ENCODE peak calls at places on chromosomes 13 and 19, in five cellular contexts. Z is amniotic stem cell, D is nephron progenitor cell, L is GM04504, E is ACHN. S is an unnamed sample.

GRCh38 chr19:48624067-48624594 is 4.8 kb downstream of the SPHK2 start:
- DNase-seq in Z (peak; percentile 97), D (peak; percentile 99), L (peak; percentile 91), E (peak; percentile 94), S (peak; percentile 91)

GRCh38 chr13:98821372-98822237 is 69.1 kb upstream of the SLC15A1 start:
- DNase-seq in Z (no peak), D (no peak), L (no peak), E (peak; percentile 11), S (peak; percentile 63)

GRCh38 chr19:47610902-47611301 is 2.0 kb downstream of the BICRA start:
- DNase-seq in Z (no peak), D (no peak), L (no peak), E (no peak), S (no peak)

GRCh38 chr13:78022164-78022877 is 103.7 kb upstream of the EDNRB start:
- DNase-seq in Z (no peak), D (no peak), L (peak; percentile 2), E (peak; percentile 21), S (no peak)

GRCh38 chr19:5326986-5327623 is 13.5 kb downstream of the PTPRS start:
- DNase-seq in Z (no peak), D (no peak), L (no peak), E (no peak), S (no peak)

GRCh38 chr13:113840541-113841354 is 23.1 kb downstream of the GAS6 start:
- DNase-seq in Z (no peak), D (no peak), L (no peak), E (no peak), S (no peak)

GRCh38 chr13:113024466-113024865 is 55.5 kb downstream of the MCF2L start:
- DNase-seq in Z (no peak), D (no peak), L (no peak), E (no peak), S (no peak)

GRCh38 chr13:97319088-97319487 is 97.0 kb downstream of the MBNL2 start:
- DNase-seq in Z (no peak), D (no peak), L (no peak), E (no peak), S (no peak)

GRCh38 chr19:58396691-58397532 is 1.5 kb downstream of the RNF225 start:
- DNase-seq in Z (no peak), D (no peak), L (no peak), E (no peak), S (no peak)

GRCh38 chr19:12656899-12657571 is 9.5 kb downstream of the MAN2B1 start:
- DNase-seq in Z (no peak), D (no peak), L (no peak), E (no peak), S (no peak)

GRCh38 chr19:566403-566802 is 6.0 kb upstream of the BSG start:
- DNase-seq in Z (no peak), D (no peak), L (no peak), E (no peak), S (no peak)

GRCh38 chr13:51613535-51613934 is 29.3 kb downstream of the WDFY2 start:
- DNase-seq in Z (no peak), D (no peak), L (no peak), E (no peak), S (no peak)

GRCh38 chr19:39498262-39499081 is at the start of gene DLL3:
- DNase-seq in Z (no peak), D (peak; percentile 64), L (no peak), E (no peak), S (no peak)

GRCh38 chr19:5434970-5435641 is 20.1 kb upstream of the ZNRF4 start:
- DNase-seq in Z (peak; percentile 81), D (no peak), L (peak; percentile 42), E (peak; percentile 48), S (no peak)

GRCh38 chr19:15181394-15181793 is 19.4 kb downstream of the NOTCH3 start:
- DNase-seq in Z (no peak), D (no peak), L (no peak), E (no peak), S (no peak)

GRCh38 chr13:39483326-39483725 is 119.7 kb downstream of the LHFPL6 start:
- DNase-seq in Z (peak; percentile 21), D (no peak), L (peak; percentile 35), E (no peak), S (no peak)

GRCh38 chr13:67792151-67792665 is 562.1 kb upstream of the PCDH9 start:
- DNase-seq in Z (no peak), D (no peak), L (no peak), E (no peak), S (no peak)

GRCh38 chr19:17245535-17245984 is at the start of gene NR2F6:
- DNase-seq in Z (no peak), D (no peak), L (no peak), E (no peak), S (no peak)

GRCh38 chr19:6737873-6738725 is 719 bp upstream of the GPR108 start:
- DNase-seq in Z (peak; percentile 52), D (peak; percentile 60), L (peak; percentile 60), E (peak; percentile 84), S (peak; percentile 53)

GRCh38 chr19:13788991-13789390 is 6.3 kb upstream of the ZSWIM4 start:
- DNase-seq in Z (no peak), D (no peak), L (peak; percentile 51), E (no peak), S (no peak)

GRCh38 chr13:54004026-54004699 is 975.5 kb downstream of the OLFM4 start:
- DNase-seq in Z (no peak), D (no peak), L (no peak), E (no peak), S (no peak)

GRCh38 chr13:27607125-27607524 is 13.2 kb downstream of the LNX2 start:
- DNase-seq in Z (peak; percentile 29), D (no peak), L (no peak), E (peak; percentile 73), S (no peak)

GRCh38 chr19:20351244-20351643 is 184.2 kb downstream of the ZNF486 start:
- DNase-seq in Z (no peak), D (no peak), L (no peak), E (no peak), S (no peak)

GRCh38 chr13:101989798-101990350 is 412.0 kb downstream of the FGF14 start:
- DNase-seq in Z (no peak), D (no peak), L (no peak), E (no peak), S (no peak)

GRCh38 chr13:98650376-98651107 is 73.6 kb upstream of the STK24 start:
- DNase-seq in Z (no peak), D (no peak), L (no peak), E (no peak), S (no peak)

GRCh38 chr19:38247734-38248268 is 8.4 kb downstream of the PPP1R14A start:
- DNase-seq in Z (no peak), D (no peak), L (no peak), E (no peak), S (no peak)

GRCh38 chr19:38830039-38830733 is 1.4 kb downstream of the ECH1 start:
- DNase-seq in Z (no peak), D (no peak), L (no peak), E (no peak), S (no peak)

GRCh38 chr13:98174321-98174720 is 2.7 kb downstream of the RNF113B start:
- DNase-seq in Z (no peak), D (no peak), L (no peak), E (no peak), S (no peak)

GRCh38 chr19:28949027-28949426 is 263.9 kb downstream of the UQCRFS1 start:
- DNase-seq in Z (no peak), D (no peak), L (no peak), E (no peak), S (no peak)

GRCh38 chr13:31747966-31748365 is 8.6 kb downstream of the RXFP2 start:
- DNase-seq in Z (no peak), D (no peak), L (no peak), E (no peak), S (no peak)

GRCh38 chr19:36106441-36106840 is 4.5 kb upstream of the OVOL3 start:
- DNase-seq in Z (no peak), D (no peak), L (no peak), E (no peak), S (no peak)

GRCh38 chr19:8367327-8368001 is 3.5 kb downstream of the ANGPTL4 start:
- DNase-seq in Z (peak; percentile 86), D (peak; percentile 67), L (peak; percentile 97), E (peak; percentile 90), S (peak; percentile 96)

GRCh38 chr19:782195-783043 is 14.8 kb upstream of the PTBP1 start:
- DNase-seq in Z (no peak), D (peak; percentile 44), L (no peak), E (peak; percentile 76), S (no peak)

GRCh38 chr13:48629282-48629681 is 24.4 kb upstream of the CYSLTR2 start:
- DNase-seq in Z (no peak), D (no peak), L (no peak), E (no peak), S (no peak)

GRCh38 chr19:41700381-41701195 is 7.8 kb upstream of the CEACAM5 start:
- DNase-seq in Z (no peak), D (no peak), L (no peak), E (no peak), S (no peak)

GRCh38 chr13:55062662-55063061 is 2034.0 kb downstream of the OLFM4 start:
- DNase-seq in Z (no peak), D (no peak), L (no peak), E (no peak), S (no peak)

GRCh38 chr13:112055417-112056206 is 11.3 kb upstream of the SOX1 start:
- DNase-seq in Z (no peak), D (no peak), L (no peak), E (no peak), S (no peak)

S was measured in AG09319.